ENCODE peak calls at places on chromosomes 4 and X, in seven cellular contexts. One of them, this sample, is unnamed.

GRCh38 chr4:3442959-3443749 is 1.4 kb downstream of the HGFAC start:
- DNase-seq in stimulated activated CD4-positive, alpha-beta T cell treated with anti-CD3 and anti-CD28 coated beads, Interleukin-15, amount 100 ng/mL, for 1 hour: peak
- DNase-seq in T-helper 2 cell: peak
- DNase-seq in sciatic nerve: no peak
- DNase-seq in dorsolateral prefrontal cortex: no peak
- DNase-seq in A549: peak
- DNase-seq in SW480: peak
- DNase-seq in this sample: peak

GRCh38 chr4:72577211-72577610 is 8.2 kb upstream of the ADAMTS3 start:
- DNase-seq in stimulated activated CD4-positive, alpha-beta T cell treated with anti-CD3 and anti-CD28 coated beads, Interleukin-15, amount 100 ng/mL, for 1 hour: no peak
- DNase-seq in T-helper 2 cell: no peak
- DNase-seq in sciatic nerve: no peak
- DNase-seq in dorsolateral prefrontal cortex: no peak
- DNase-seq in A549: no peak
- DNase-seq in SW480: no peak
- DNase-seq in this sample: no peak

GRCh38 chr4:82555279-82555678 is 6.5 kb downstream of the TMEM150C start:
- DNase-seq in stimulated activated CD4-positive, alpha-beta T cell treated with anti-CD3 and anti-CD28 coated beads, Interleukin-15, amount 100 ng/mL, for 1 hour: no peak
- DNase-seq in T-helper 2 cell: no peak
- DNase-seq in sciatic nerve: no peak
- DNase-seq in dorsolateral prefrontal cortex: no peak
- DNase-seq in A549: no peak
- DNase-seq in SW480: no peak
- DNase-seq in this sample: no peak

GRCh38 chr4:40909363-40909876 is 159.7 kb downstream of the NSUN7 start:
- DNase-seq in stimulated activated CD4-positive, alpha-beta T cell treated with anti-CD3 and anti-CD28 coated beads, Interleukin-15, amount 100 ng/mL, for 1 hour: no peak
- DNase-seq in T-helper 2 cell: no peak
- DNase-seq in sciatic nerve: no peak
- DNase-seq in dorsolateral prefrontal cortex: no peak
- DNase-seq in A549: no peak
- DNase-seq in SW480: peak
- DNase-seq in this sample: peak

GRCh38 chr4:8270912-8271815 is 1.6 kb downstream of the HTRA3 start:
- DNase-seq in stimulated activated CD4-positive, alpha-beta T cell treated with anti-CD3 and anti-CD28 coated beads, Interleukin-15, amount 100 ng/mL, for 1 hour: no peak
- DNase-seq in T-helper 2 cell: no peak
- DNase-seq in sciatic nerve: no peak
- DNase-seq in dorsolateral prefrontal cortex: no peak
- DNase-seq in A549: no peak
- DNase-seq in SW480: no peak
- DNase-seq in this sample: no peak

GRCh38 chr4:6331018-6331417 is 61.4 kb downstream of the WFS1 start:
- DNase-seq in stimulated activated CD4-positive, alpha-beta T cell treated with anti-CD3 and anti-CD28 coated beads, Interleukin-15, amount 100 ng/mL, for 1 hour: no peak
- DNase-seq in T-helper 2 cell: no peak
- DNase-seq in sciatic nerve: no peak
- DNase-seq in dorsolateral prefrontal cortex: no peak
- DNase-seq in A549: peak
- DNase-seq in SW480: peak
- DNase-seq in this sample: no peak

GRCh38 chr4:189838821-189839497 is 101.7 kb upstream of the FRG1 start:
- DNase-seq in stimulated activated CD4-positive, alpha-beta T cell treated with anti-CD3 and anti-CD28 coated beads, Interleukin-15, amount 100 ng/mL, for 1 hour: no peak
- DNase-seq in T-helper 2 cell: no peak
- DNase-seq in sciatic nerve: no peak
- DNase-seq in dorsolateral prefrontal cortex: no peak
- DNase-seq in A549: no peak
- DNase-seq in SW480: no peak
- DNase-seq in this sample: no peak

GRCh38 chrX:151397741-151398070 is 700 bp downstream of the VMA21 start:
- DNase-seq in stimulated activated CD4-positive, alpha-beta T cell treated with anti-CD3 and anti-CD28 coated beads, Interleukin-15, amount 100 ng/mL, for 1 hour: no peak
- DNase-seq in T-helper 2 cell: no peak
- DNase-seq in sciatic nerve: no peak
- DNase-seq in dorsolateral prefrontal cortex: no peak
- DNase-seq in A549: peak
- DNase-seq in SW480: no peak
- DNase-seq in this sample: no peak

GRCh38 chr4:172356002-172356401 is 542.8 kb downstream of the GALNTL6 start:
- DNase-seq in stimulated activated CD4-positive, alpha-beta T cell treated with anti-CD3 and anti-CD28 coated beads, Interleukin-15, amount 100 ng/mL, for 1 hour: no peak
- DNase-seq in T-helper 2 cell: no peak
- DNase-seq in sciatic nerve: no peak
- DNase-seq in dorsolateral prefrontal cortex: no peak
- DNase-seq in A549: no peak
- DNase-seq in SW480: no peak
- DNase-seq in this sample: no peak

GRCh38 chr4:36921474-36922220 is 322.9 kb upstream of the NWD2 start:
- DNase-seq in stimulated activated CD4-positive, alpha-beta T cell treated with anti-CD3 and anti-CD28 coated beads, Interleukin-15, amount 100 ng/mL, for 1 hour: no peak
- DNase-seq in T-helper 2 cell: no peak
- DNase-seq in sciatic nerve: no peak
- DNase-seq in dorsolateral prefrontal cortex: no peak
- DNase-seq in A549: no peak
- DNase-seq in SW480: no peak
- DNase-seq in this sample: no peak